ENCODE peak calls at places on chromosomes 4 and X, in four cellular contexts. V is heart left ventricle, I is fibroblast of lung, Q is Karpas-422. T is an unnamed sample. For H3K9me3, the result is how much of the 10 kb centered on the place peaks cover.

GRCh38 chr4:170386974-170387373 is 297.2 kb upstream of the AADAT start:
- DNase-seq in Q (no peak), V (no peak), I (no peak), T (no peak)

GRCh38 chr4:23438764-23439163 is 451.1 kb downstream of the PPARGC1A start:
- DNase-seq in Q (no peak), V (no peak), I (no peak), T (no peak)

GRCh38 chr4:47705326-47705981 is 132.4 kb downstream of the CORIN start:
- DNase-seq in I (peak), V (no peak), Q (peak), T (no peak)

GRCh38 chr4:33924239-33924638 is 2320.1 kb downstream of the ARAP2 start:
- DNase-seq in Q (no peak), V (no peak), I (peak), T (no peak)

GRCh38 chrX:68440940-68441339 is 7.6 kb upstream of the OPHN1 start:
- DNase-seq in Q (no peak), V (peak), I (peak), T (no peak)

GRCh38 chr4:114015444-114015899 is 36.0 kb upstream of the ARSJ start:
- DNase-seq in I (peak), V (no peak), Q (no peak), T (no peak)

GRCh38 chr4:56184214-56184613 is 203.1 kb downstream of the AASDH start:
- DNase-seq in I (no peak), Q (no peak), V (no peak), T (no peak)

GRCh38 chr4:128241425-128241913 is 46.1 kb downstream of the PGRMC2 start:
- DNase-seq in I (peak), V (no peak), Q (no peak), T (no peak)

GRCh38 chr4:120994521-120994920 is 72.0 kb upstream of the PRDM5 start:
- DNase-seq in V (no peak), I (no peak), Q (no peak), T (no peak)

GRCh38 chr4:29559281-29559680 is 1160.9 kb upstream of the PCDH7 start:
- DNase-seq in V (no peak), I (no peak), Q (no peak), T (no peak)
- H3K9me3 ChIP-seq in V (under half), I (under half), Q (under half), T (under half)

GRCh38 chr4:189921058-189921457 is 19.6 kb upstream of the FRG1 start:
- DNase-seq in Q (no peak), V (no peak), I (no peak), T (no peak)
- H3K9me3 ChIP-seq in Q (under half), V (under half), I (under half), T (under half)

DNA sequence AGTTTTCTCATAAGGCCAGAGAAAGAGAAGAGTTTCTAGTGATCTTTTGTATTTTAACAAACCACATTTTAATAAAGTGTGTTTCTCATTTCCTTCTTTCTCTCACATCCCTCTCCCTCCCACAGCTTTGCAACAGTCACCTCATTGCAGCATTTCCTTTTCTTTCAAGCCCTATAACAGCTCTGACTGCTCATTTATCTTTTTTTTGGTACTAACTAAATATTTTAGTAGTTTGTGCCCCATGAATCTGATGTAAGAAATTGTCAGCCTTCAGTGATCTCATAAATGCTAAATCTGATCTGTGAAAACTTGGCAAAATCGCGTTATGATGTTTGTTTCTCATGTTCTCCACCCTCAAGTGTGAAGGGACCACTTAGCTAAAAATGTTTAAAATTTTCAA is 258.5 kb upstream of the SLIT2 start:
- DNase-seq in I (peak), V (no peak), Q (no peak), T (no peak)
- H3K9me3 ChIP-seq in I (under half), V (under half), Q (under half), T (under half)

DNA sequence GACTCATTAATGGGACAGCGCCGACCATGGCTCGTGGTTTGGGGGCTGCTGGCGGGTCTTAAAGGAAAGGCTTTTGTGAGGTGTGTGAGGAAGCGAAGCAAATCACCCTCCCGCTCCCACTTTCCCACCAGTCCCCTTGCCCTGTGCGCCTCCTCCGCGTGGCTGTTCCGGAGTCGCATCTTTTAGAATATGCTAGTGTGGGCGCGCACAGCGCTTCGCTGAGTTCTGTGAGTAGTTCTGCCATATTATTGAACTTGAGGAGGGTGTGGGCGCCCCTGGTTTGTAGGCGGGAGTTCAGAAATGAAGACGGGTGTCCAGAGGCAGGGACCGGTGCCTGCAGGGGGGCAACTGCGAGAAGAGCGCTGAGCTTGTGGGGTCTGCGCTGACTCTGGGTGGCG is 49.1 kb downstream of the ZNF141 start:
- DNase-seq in Q (no peak), V (no peak), I (no peak), T (no peak)
- H3K9me3 ChIP-seq in Q (under half), V (under half), I (under half), T (under half)

GRCh38 chr4:32318926-32319325 is 1598.8 kb downstream of the PCDH7 start:
- DNase-seq in Q (no peak), V (no peak), I (no peak), T (no peak)
- H3K9me3 ChIP-seq in Q (under half), V (under half), I (under half), T (under half)

DNA sequence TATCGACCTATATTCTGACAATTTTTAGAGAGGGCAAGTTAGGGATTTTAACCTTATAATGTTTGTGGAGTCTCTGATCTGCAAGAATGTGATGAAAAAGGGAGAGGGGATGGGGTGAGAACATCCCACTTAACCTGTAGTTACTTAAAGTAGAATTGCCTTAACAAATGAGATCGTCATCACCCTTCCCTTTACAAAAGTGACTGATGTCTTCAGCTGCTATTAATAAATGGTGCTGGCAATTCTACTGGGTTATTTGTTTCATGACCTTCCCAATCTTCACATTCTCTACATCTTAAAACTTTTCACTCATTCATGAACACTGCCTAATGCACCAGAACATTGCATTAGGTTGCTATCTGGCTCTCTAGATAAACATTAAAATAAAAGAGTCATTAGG is 873.4 kb upstream of the LCORL start:
- DNase-seq in V (no peak), Q (no peak), I (no peak), T (no peak)
- H3K9me3 ChIP-seq in V (under half), Q (under half), I (under half), T (under half)

DNA sequence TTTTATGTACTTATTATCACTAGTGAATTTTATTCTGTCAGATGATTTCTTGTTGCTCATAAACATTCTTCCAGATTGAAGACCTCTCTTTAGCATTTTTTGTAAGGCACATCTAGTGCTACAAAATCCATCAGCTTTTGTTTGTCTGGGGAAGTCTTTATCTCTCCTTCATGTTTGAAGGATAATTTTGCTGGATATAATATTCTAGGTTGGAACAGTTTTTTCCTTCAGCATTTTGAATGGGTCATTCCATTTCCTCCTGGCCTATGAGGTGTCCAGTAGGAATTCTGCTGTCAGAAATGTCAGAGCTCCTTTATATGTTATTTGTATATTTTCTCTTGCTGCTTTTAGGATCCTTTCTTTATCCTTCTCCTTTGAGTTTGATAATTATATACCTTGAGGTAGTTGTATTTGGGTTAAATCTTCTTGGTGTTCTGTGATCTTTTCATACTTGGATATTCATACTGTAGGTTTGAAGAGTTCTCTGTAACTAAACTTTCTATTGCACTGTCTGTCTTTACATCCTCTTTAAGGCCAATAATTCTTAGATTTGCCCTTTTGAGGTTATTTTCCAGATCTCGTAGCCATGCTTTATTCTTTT is 58.3 kb downstream of the PTPN13 start:
- DNase-seq in I (no peak), V (no peak), Q (no peak), T (no peak)
- H3K9me3 ChIP-seq in I (under half), V (under half), Q (under half), T (under half)

DNA sequence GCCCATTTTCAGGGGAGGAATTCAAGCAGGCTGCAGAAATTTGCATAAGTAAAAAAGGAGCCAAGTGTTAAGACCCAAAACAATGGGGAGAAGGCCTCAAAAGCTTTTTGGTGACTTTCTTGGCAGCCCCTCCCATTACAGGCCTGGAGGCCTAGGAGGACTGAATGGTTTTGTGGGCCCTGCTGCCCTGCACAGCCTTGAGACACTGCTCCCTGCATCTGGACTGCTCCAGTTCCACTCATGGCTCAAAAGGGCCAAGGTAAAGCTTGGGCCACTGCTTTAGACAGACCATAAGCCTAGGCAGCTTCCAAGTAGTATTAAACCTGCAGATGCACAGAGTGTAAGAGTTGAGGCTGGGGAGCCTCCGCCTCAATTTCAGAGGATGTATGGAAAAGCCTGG is 501.6 kb downstream of the MID1IP1 start:
- DNase-seq in V (no peak), Q (no peak), I (no peak), T (no peak)
- H3K9me3 ChIP-seq in V (under half), Q (under half), I (under half), T (under half)

GRCh38 chr4:135073389-135073788 is 871.8 kb upstream of the PABPC4L start:
- DNase-seq in Q (no peak), V (no peak), I (no peak), T (no peak)

GRCh38 chr4:135072553-135072952 is 871.0 kb upstream of the PABPC4L start:
- DNase-seq in I (no peak), V (no peak), Q (no peak), T (no peak)
- H3K9me3 ChIP-seq in I (under half), V (under half), Q (under half), T (under half)

T was measured in T-helper 17 cell.